ENCODE peak calls at places on chromosomes 7 and 10, in five cellular contexts. A, P, H, Q and M are unnamed samples.

GRCh38 chr10:33542747-33543505 is 208.5 kb upstream of the NRP1 start:
- DNase-seq in A (no peak), P (no peak), H (no peak), Q (no peak), M (no peak)

GRCh38 chr7:29877196-29877595 is 70.9 kb downstream of the WIPF3 start:
- DNase-seq in A (no peak), P (no peak), H (no peak), Q (peak; percentile 44), M (no peak)

GRCh38 chr10:33914746-33915145 is 580.3 kb upstream of the NRP1 start:
- DNase-seq in A (no peak), P (no peak), H (no peak), Q (no peak), M (no peak)

GRCh38 chr10:132045324-132045723 is 20.4 kb upstream of the JAKMIP3 start:
- DNase-seq in A (no peak), P (no peak), H (no peak), Q (no peak), M (no peak)

GRCh38 chr7:137846588-137847417 is at the start of gene DGKI:
- DNase-seq in A (no peak), P (peak; percentile 81), H (no peak), Q (no peak), M (peak; percentile 58)

GRCh38 chr10:102593074-102593803 is 51.0 kb upstream of the TRIM8 start:
- DNase-seq in A (no peak), P (no peak), H (no peak), Q (peak; percentile 61), M (no peak)

GRCh38 chr10:101774589-101775272 is 1.2 kb downstream of the FGF8 start:
- DNase-seq in A (no peak), P (peak; percentile 79), H (no peak), Q (no peak), M (peak; percentile 64)

GRCh38 chr7:9672518-9672917 is 1239.1 kb downstream of the NXPH1 start:
- DNase-seq in A (no peak), P (no peak), H (no peak), Q (no peak), M (no peak)

GRCh38 chr7:73746378-73746777 is 7.8 kb upstream of the ABHD11 start:
- DNase-seq in A (no peak), P (no peak), H (no peak), Q (no peak), M (no peak)

GRCh38 chr10:75019360-75019759 is 92.1 kb upstream of the SAMD8 start:
- DNase-seq in A (no peak), P (no peak), H (peak; percentile 40), Q (no peak), M (no peak)

GRCh38 chr10:74056081-74056818 is 58.3 kb downstream of the VCL start:
- DNase-seq in A (peak; percentile 33), P (no peak), H (no peak), Q (peak; percentile 65), M (no peak)

GRCh38 chr10:66627156-66627555 is 298.7 kb upstream of the LRRTM3 start:
- DNase-seq in A (no peak), P (no peak), H (no peak), Q (peak; percentile 34), M (peak; percentile 16)

GRCh38 chr10:30445716-30446115 is 11.7 kb downstream of the MAP3K8 start:
- DNase-seq in A (no peak), P (no peak), H (no peak), Q (no peak), M (no peak)

GRCh38 chr10:22912763-22913389 is 15.0 kb upstream of the ARMC3 start:
- DNase-seq in A (no peak), P (no peak), H (no peak), Q (no peak), M (no peak)

GRCh38 chr10:127912607-127913367 is 5.9 kb downstream of the PTPRE start:
- DNase-seq in A (no peak), P (no peak), H (no peak), Q (no peak), M (no peak)

GRCh38 chr10:74290703-74291102 is 139.7 kb downstream of the ADK start:
- DNase-seq in A (no peak), P (no peak), H (no peak), Q (no peak), M (no peak)

GRCh38 chr7:22759721-22760120 is 32.7 kb downstream of the IL6 start:
- DNase-seq in A (no peak), P (no peak), H (no peak), Q (no peak), M (no peak)

GRCh38 chr7:151851160-151851751 is 25.7 kb downstream of the PRKAG2 start:
- DNase-seq in A (peak; percentile 13), P (no peak), H (no peak), Q (no peak), M (peak; percentile 4)

GRCh38 chr10:83574770-83575169 is 564.5 kb upstream of the GHITM start:
- DNase-seq in A (no peak), P (no peak), H (no peak), Q (no peak), M (no peak)

GRCh38 chr10:76282122-76283030 is 851.0 kb downstream of the LRMDA start:
- DNase-seq in A (no peak), P (no peak), H (no peak), Q (no peak), M (no peak)

GRCh38 chr10:124706462-124706857 is 37.7 kb downstream of the FAM53B start:
- DNase-seq in A (no peak), P (no peak), H (no peak), Q (no peak), M (no peak)

DNA sequence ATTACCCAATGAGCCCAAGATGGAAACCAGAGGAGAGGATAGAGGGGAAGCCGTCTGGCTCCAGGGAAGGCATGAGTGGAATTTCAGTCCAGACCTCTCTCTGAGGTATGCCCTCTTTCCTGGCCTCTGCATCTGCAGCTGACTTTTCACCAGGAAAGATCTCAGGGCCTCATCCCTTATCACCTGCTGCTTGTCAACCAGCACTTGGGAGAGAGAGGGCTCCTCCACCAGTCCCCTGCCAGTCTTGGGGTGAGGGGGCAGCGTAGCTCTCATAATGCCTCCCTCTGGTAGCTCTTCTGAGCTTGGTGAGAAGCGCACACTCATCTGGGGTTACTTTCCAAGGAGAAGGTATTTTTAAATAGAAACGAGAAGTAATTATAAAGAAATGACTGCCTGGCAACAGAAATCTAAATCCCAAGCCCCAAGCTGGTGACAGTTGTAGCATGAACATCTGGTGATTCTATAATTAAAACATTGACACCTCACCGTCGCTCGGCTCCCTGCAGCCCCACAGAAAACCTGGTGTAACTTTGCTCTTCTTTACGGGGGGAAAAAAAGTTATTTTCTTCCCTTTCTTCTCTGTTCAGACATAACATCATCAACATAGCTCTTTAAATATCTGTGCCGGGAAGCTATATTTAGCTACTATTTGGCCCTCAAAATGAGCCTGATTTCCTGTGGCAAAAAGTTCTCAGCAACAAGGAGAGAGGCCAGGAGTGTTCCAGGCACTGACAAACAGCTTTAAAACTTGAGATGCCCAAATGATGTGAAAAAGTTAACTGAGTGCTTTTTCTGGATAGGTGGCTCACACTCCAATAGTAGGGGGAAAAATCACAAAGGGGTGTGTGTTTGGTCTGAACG is 26.9 kb downstream of the HIP1 start:
- DNase-seq in A (no peak), P (no peak), H (peak; percentile 7), Q (no peak), M (no peak)
- TF ChIP-seq ATF2 in A (no peak), P (no peak), H (no peak), Q (no peak), M (no peak)

GRCh38 chr7:139457153-139457946 is 26.1 kb downstream of the KLRG2 start:
- DNase-seq in A (no peak), P (no peak), H (peak; percentile 66), Q (no peak), M (no peak)
- TF ChIP-seq ATF2 in A (no peak), P (no peak), H (no peak), Q (no peak), M (no peak)

DNA sequence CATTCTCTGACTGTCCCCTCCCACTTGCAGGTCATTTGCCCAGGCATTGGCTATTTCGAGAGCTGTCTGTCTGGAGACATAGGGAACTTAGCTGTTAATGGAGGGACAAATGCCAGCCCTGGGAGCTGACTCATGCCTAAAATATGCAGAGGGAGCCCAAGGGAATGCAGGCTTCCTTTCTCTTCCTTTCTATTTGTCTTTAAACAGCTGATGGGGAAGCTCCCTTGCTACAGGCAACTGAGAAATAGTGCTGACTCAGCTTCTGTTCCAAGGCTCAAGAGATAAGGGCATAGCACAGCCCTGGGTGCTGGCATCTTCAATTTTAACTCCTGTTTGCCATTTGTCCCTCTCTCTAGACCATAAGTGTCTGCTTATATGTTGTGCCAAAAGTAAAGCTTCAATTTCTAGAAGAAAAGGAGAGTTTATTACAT is 82.7 kb upstream of the C1GALT1 start:
- DNase-seq in A (no peak), P (peak; percentile 75), H (peak; percentile 71), Q (peak; percentile 95), M (peak; percentile 84)
- TF ChIP-seq ATF2 in A (no peak), P (peak; percentile 84), H (no peak), Q (peak; percentile 78), M (no peak)

GRCh38 chr7:44906980-44907379 is 21.6 kb upstream of the PURB start:
- DNase-seq in A (no peak), P (no peak), H (no peak), Q (no peak), M (no peak)
- TF ChIP-seq ATF2 in A (peak; percentile 54), P (no peak), H (no peak), Q (no peak), M (no peak)